ENCODE peak calls at places on chromosomes 4 and X, in six cellular contexts. E is upper lobe of left lung, O is fibroblast of mammary gland, X is glutamatergic neuron, D is omental fat pad, Q is AG09319. N is an unnamed sample.

GRCh38 chr4:55398966-55399365 is 3.2 kb downstream of the TMEM165 start:
- DNase-seq in O (peak; percentile 33), X (peak; percentile 22), Q (no peak), D (no peak), E (no peak), N (no peak)

GRCh38 chr4:86482851-86483490 is 111.1 kb upstream of the PTPN13 start:
- DNase-seq in X (peak; percentile 17), E (no peak), D (no peak), O (no peak), Q (no peak), N (no peak)

GRCh38 chr4:20253799-20254409 is 2.2 kb downstream of the SLIT2 start:
- DNase-seq in Q (no peak), O (no peak), E (peak; percentile 21), X (peak; percentile 46), D (no peak), N (peak; percentile 71)

GRCh38 chr4:150818661-150819060 is 196.4 kb downstream of the LRBA start:
- DNase-seq in O (peak; percentile 26), Q (no peak), D (no peak), E (no peak), X (no peak), N (no peak)

GRCh38 chr4:128288689-128289106 is 1.1 kb upstream of the PGRMC2 start:
- DNase-seq in O (peak; percentile 62), Q (no peak), X (no peak), E (peak; percentile 27), D (no peak), N (no peak)

GRCh38 chr4:149706942-149707341 is 108.7 kb downstream of the IQCM start:
- DNase-seq in D (no peak), O (peak; percentile 22), E (no peak), X (no peak), Q (no peak), N (no peak)

GRCh38 chrX:55486736-55487135 is 2.9 kb downstream of the USP51 start:
- DNase-seq in X (no peak), E (no peak), O (no peak), Q (no peak), D (no peak), N (no peak)

GRCh38 chrX:115030635-115031034 is 13.2 kb upstream of the IL13RA2 start:
- DNase-seq in E (peak; percentile 35), X (no peak), Q (no peak), O (no peak), D (no peak), N (no peak)

GRCh38 chr4:56723201-56723605 is 42.1 kb upstream of the HOPX start:
- DNase-seq in Q (no peak), E (no peak), X (no peak), D (no peak), O (no peak), N (no peak)
- TF ChIP-seq CTCF in Q (no peak), E (no peak), X (no peak), D (no peak), O (no peak), N (no peak)

GRCh38 chr4:31674313-31674947 is 954.3 kb downstream of the PCDH7 start:
- DNase-seq in Q (no peak), O (peak; percentile 22), D (no peak), X (no peak), E (no peak), N (no peak)
- TF ChIP-seq CTCF in Q (peak; percentile 48), O (peak; percentile 52), D (no peak), X (peak; percentile 73), E (peak; percentile 33), N (peak; percentile 69)

GRCh38 chrX:7586126-7586525 is 256.8 kb upstream of the VCX start:
- DNase-seq in D (no peak), O (peak; percentile 47), Q (no peak), X (no peak), E (no peak), N (no peak)
- TF ChIP-seq CTCF in D (no peak), O (peak; percentile 55), Q (peak; percentile 33), X (peak; percentile 21), E (no peak), N (peak; percentile 79)

DNA sequence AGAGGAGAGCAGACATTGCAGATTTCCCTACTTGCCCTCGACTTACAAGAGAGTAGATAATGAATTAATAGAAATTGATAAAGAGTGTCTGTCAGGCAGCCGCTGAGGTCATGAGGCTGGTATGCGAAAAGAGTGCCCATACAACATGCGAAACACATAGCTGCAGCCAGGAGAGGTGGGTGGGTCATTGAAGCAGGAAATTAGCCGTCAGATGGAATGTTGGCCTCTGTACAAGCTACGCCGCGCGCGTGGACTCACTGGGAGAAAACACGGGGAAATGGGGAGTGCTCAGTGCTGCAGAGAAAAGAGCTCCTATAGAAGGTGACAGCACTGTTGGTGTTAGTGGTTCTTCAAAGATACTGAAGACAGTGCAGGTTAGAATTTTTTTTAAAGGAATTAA is 125.1 kb downstream of the RAPGEF2 start:
- DNase-seq in X (no peak), D (peak; percentile 50), Q (peak; percentile 32), E (peak; percentile 84), O (peak; percentile 75), N (no peak)
- TF ChIP-seq CTCF in X (no peak), D (no peak), Q (no peak), E (peak; percentile 65), O (peak; percentile 28), N (peak; percentile 46)

GRCh38 chrX:135521405-135522131 is 1.1 kb downstream of the INTS6L start:
- DNase-seq in D (peak; percentile 28), O (peak; percentile 85), X (peak; percentile 79), E (peak; percentile 91), Q (peak; percentile 71), N (peak; percentile 83)
- TF ChIP-seq CTCF in D (no peak), O (no peak), X (no peak), E (no peak), Q (no peak), N (no peak)

DNA sequence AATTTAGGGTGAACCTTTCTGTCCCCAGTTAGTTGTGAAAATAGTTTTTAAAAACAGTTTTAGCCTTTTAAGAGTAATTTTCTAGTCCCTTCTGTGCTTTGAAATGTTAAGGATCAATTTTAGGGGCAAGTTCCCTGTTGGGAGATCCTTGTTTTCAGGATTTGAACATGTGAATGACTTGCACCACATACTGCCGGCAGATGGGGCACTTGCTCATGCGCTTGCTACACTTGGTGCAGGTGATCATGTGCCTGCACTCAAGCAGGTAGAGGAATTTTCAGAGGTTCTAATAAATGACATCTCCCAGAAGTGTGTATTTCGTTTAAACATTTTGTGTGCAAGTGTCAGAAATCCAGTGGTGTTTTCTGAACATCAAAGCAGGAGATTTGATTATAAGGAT is 195.9 kb downstream of the CHM start:
- DNase-seq in E (peak; percentile 29), X (peak; percentile 18), Q (no peak), O (peak; percentile 5), D (no peak), N (no peak)
- TF ChIP-seq CTCF in E (peak; percentile 12), X (no peak), Q (peak; percentile 26), O (peak; percentile 32), D (no peak), N (peak; percentile 71)

DNA sequence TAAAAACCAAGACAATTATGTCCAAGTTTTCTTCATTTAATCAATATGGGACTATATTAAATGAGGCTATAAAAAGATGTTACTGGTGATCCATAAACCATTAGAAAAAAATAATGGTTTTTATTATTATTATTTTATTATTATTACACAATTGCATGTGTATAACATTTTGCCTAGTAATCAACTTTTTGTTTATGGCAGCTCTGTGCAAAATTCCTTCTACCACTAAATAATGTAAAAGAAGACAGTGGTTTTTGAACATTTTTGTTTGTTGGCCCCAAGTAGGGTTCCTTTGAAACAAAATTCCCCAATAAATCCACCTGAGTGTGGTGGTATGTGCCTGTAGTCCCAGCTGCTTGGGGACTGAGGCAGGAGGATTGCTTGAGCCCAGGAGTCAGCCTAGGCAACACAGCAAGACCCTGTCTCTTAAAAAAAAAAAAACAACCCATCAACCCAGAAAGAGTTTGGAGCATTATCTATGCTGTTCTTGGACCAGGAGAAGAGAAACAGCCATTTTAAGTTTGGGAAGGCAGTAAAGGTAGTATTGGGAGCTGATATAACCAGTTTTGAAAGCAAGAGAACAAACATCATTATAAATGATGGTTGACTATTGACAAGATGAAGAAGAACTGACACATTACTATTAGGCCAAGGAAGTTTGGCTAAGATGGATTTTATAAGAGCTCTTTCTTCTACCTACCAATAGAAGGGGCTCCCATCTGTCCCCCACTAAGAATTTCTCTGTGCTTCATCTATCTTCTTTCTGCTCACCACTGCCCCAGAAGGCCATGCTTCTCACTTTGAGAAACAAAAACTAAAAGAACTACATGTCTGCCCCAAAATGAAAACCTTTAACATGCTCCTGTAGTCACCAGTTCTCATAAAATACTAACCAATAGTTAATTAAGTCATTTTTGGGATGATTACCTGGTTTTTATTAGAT is 2.2 kb downstream of the TMEM156 start:
- DNase-seq in Q (no peak), O (no peak), E (no peak), X (no peak), D (no peak), N (no peak)
- TF ChIP-seq CTCF in Q (no peak), O (no peak), E (no peak), X (no peak), D (no peak), N (no peak)

N was measured in type B pancreatic cell.